ENCODE peak calls at places on chromosomes 11 and 22, in seven cellular contexts. F, X, C, T, E, I and A are unnamed samples.

GRCh38 chr11:123035831-123036230 is 26.1 kb downstream of the HSPA8 start:
- DNase-seq in F (no peak), X (no peak), C (no peak), T (no peak), E (no peak), I (no peak), A (no peak)

GRCh38 chr11:14148653-14149273 is 186.2 kb downstream of the SPON1 start:
- DNase-seq in F (no peak), X (no peak), C (peak), T (peak), E (no peak), I (no peak), A (no peak)

GRCh38 chr11:62931501-62932278 is 10.5 kb upstream of the CHRM1 start:
- DNase-seq in F (no peak), X (no peak), C (no peak), T (peak), E (no peak), I (no peak), A (no peak)

GRCh38 chr11:128704517-128704916 is 10.6 kb downstream of the FLI1 start:
- DNase-seq in F (no peak), X (no peak), C (no peak), T (no peak), E (no peak), I (no peak), A (no peak)

GRCh38 chr22:36760716-36761115 is 15.2 kb downstream of the IFT27 start:
- DNase-seq in F (no peak), X (no peak), C (no peak), T (no peak), E (no peak), I (no peak), A (no peak)

GRCh38 chr11:57249384-57250319 is 12.6 kb upstream of the APLNR start:
- DNase-seq in F (peak), X (no peak), C (peak), T (peak), E (peak), I (peak), A (no peak)

GRCh38 chr11:109752212-109752825 is 330.3 kb downstream of the C11orf87 start:
- DNase-seq in F (no peak), X (no peak), C (no peak), T (no peak), E (no peak), I (no peak), A (no peak)

GRCh38 chr11:62607729-62608128 is 4.8 kb downstream of the EML3 start:
- DNase-seq in F (no peak), X (no peak), C (no peak), T (no peak), E (no peak), I (no peak), A (no peak)

GRCh38 chr11:122422707-122423106 is 232.8 kb upstream of the UBASH3B start:
- DNase-seq in F (no peak), X (no peak), C (no peak), T (peak), E (no peak), I (no peak), A (no peak)

GRCh38 chr11:68574308-68574707 is 110.0 kb upstream of the GAL start:
- DNase-seq in F (no peak), X (no peak), C (no peak), T (peak), E (no peak), I (no peak), A (no peak)

GRCh38 chr22:30833328-30833727 is 135.2 kb downstream of the MORC2 start:
- DNase-seq in F (no peak), X (no peak), C (no peak), T (no peak), E (no peak), I (no peak), A (no peak)

GRCh38 chr11:64800633-64801464 is 2.2 kb downstream of the MAP4K2 start:
- DNase-seq in F (no peak), X (no peak), C (no peak), T (no peak), E (no peak), I (no peak), A (no peak)

GRCh38 chr22:43110444-43110926 is at the start of gene BIK:
- DNase-seq in F (peak), X (no peak), C (no peak), T (no peak), E (peak), I (peak), A (no peak)

GRCh38 chr11:108289699-108290098 is 66.8 kb downstream of the ATM start:
- DNase-seq in F (no peak), X (no peak), C (no peak), T (no peak), E (no peak), I (no peak), A (no peak)

GRCh38 chr11:110921742-110922200 is 209.5 kb upstream of the ARHGAP20 start:
- DNase-seq in F (peak), X (no peak), C (no peak), T (peak), E (no peak), I (no peak), A (peak)

GRCh38 chr11:44112083-44112865 is 16.8 kb downstream of the EXT2 start:
- DNase-seq in F (peak), X (no peak), C (no peak), T (peak), E (no peak), I (no peak), A (peak)

GRCh38 chr11:125263268-125263790 is 98.8 kb downstream of the PKNOX2 start:
- DNase-seq in F (peak), X (no peak), C (no peak), T (peak), E (peak), I (peak), A (peak)
- H3K4me3 ChIP-seq in F (peak), X (no peak), C (no peak), T (no peak), E (no peak), I (no peak), A (no peak)

GRCh38 chr11:94650756-94651155 is 83.6 kb downstream of the PIWIL4 start:
- DNase-seq in F (peak), X (peak), C (no peak), T (peak), E (no peak), I (peak), A (peak)
- H3K4me3 ChIP-seq in F (no peak), X (no peak), C (no peak), T (no peak), E (no peak), I (no peak), A (no peak)

DNA sequence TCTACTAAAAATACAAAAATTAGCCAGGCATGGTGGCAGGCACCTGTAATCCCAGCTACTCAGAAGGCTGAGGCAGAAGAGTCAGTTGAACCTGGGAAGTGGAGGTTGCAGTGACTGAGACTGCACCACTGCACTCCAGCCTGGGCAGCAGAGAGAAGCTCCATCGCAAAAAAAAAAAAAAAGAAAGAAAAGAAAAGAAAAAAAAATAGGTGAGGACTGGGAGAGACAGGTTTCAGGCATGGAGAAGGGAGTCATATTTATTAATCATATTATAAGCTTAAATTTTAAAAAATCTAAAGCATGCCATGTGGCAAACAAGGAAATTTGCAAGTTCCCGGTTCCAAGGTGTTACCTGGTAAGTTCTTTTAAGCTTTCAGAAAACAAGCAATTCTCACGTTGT is at the start of gene APOL5:
- DNase-seq in F (no peak), X (no peak), C (no peak), T (no peak), E (no peak), I (no peak), A (no peak)
- H3K4me3 ChIP-seq in F (no peak), X (no peak), C (no peak), T (no peak), E (no peak), I (no peak), A (no peak)

GRCh38 chr11:88508558-88508807 is 170.9 kb upstream of the CTSC start:
- DNase-seq in F (peak), X (no peak), C (no peak), T (no peak), E (no peak), I (no peak), A (no peak)
- H3K4me3 ChIP-seq in F (peak), X (peak), C (peak), T (no peak), E (no peak), I (peak), A (peak)

GRCh38 chr11:117724104-117724503 is 72.9 kb downstream of the DSCAML1 start:
- DNase-seq in F (no peak), X (no peak), C (no peak), T (no peak), E (peak), I (no peak), A (no peak)

GRCh38 chr11:117722074-117722473 is 74.9 kb downstream of the DSCAML1 start:
- DNase-seq in F (no peak), X (no peak), C (no peak), T (no peak), E (no peak), I (no peak), A (no peak)

GRCh38 chr11:117724621-117725020 is 72.4 kb downstream of the DSCAML1 start:
- DNase-seq in F (no peak), X (no peak), C (no peak), T (no peak), E (no peak), I (no peak), A (no peak)

GRCh38 chr11:117725048-117725734 is 71.8 kb downstream of the DSCAML1 start:
- DNase-seq in F (no peak), X (no peak), C (no peak), T (no peak), E (no peak), I (no peak), A (no peak)

GRCh38 chr11:117723625-117724024 is 73.4 kb downstream of the DSCAML1 start:
- DNase-seq in F (no peak), X (no peak), C (no peak), T (no peak), E (no peak), I (peak), A (no peak)
- H3K4me3 ChIP-seq in F (no peak), X (no peak), C (no peak), T (no peak), E (no peak), I (no peak), A (no peak)